ENCODE peak calls at places on chromosomes 13 and 19, in seven cellular contexts. Q is right atrium auricular region, X is astrocyte, M is Peyer's patch, E is left ventricle myocardium inferior, T is endodermal cell, D is tibial artery. G is an unnamed sample. For H3K36me3, the result is how much of the 10 kb centered on the place peaks cover.

GRCh38 chr13:30872685-30873443 is 33.2 kb upstream of the MEDAG start:
- DNase-seq in Q (peak), X (peak), M (no peak), E (no peak), T (peak), D (peak), G (peak)

GRCh38 chr19:40611096-40611495 is 9.9 kb downstream of the LTBP4 start:
- DNase-seq in Q (no peak), X (no peak), M (no peak), E (no peak), T (peak), D (no peak), G (no peak)

GRCh38 chr13:48542581-48543341 is 9.9 kb upstream of the RCBTB2 start:
- DNase-seq in Q (peak), X (peak), M (no peak), E (peak), T (peak), D (peak), G (no peak)

GRCh38 chr19:17220207-17220758 is 5.1 kb downstream of the USE1 start:
- DNase-seq in Q (peak), X (peak), M (no peak), E (no peak), T (no peak), D (no peak), G (no peak)

GRCh38 chr13:39274926-39275325 is 236.7 kb downstream of the NHLRC3 start:
- DNase-seq in Q (no peak), X (no peak), M (no peak), E (no peak), T (no peak), D (no peak), G (no peak)

GRCh38 chr19:30593358-30593757 is 221.2 kb downstream of the ZNF536 start:
- DNase-seq in Q (peak), X (no peak), M (no peak), E (no peak), T (no peak), D (no peak), G (no peak)

GRCh38 chr13:106986033-106986484 is 418.1 kb upstream of the ARGLU1 start:
- DNase-seq in Q (no peak), X (peak), M (no peak), E (peak), T (peak), D (no peak), G (no peak)

GRCh38 chr19:13017306-13018036 is 22.2 kb downstream of the NFIX start:
- DNase-seq in Q (no peak), X (no peak), M (no peak), E (no peak), T (peak), D (no peak), G (no peak)

GRCh38 chr19:7832781-7833180 is 2.8 kb downstream of the EVI5L start:
- DNase-seq in Q (no peak), X (no peak), M (no peak), E (no peak), T (no peak), D (no peak), G (no peak)

GRCh38 chr13:43368003-43368402 is 344.6 kb downstream of the DNAJC15 start:
- DNase-seq in Q (no peak), X (no peak), M (no peak), E (no peak), T (no peak), D (no peak), G (no peak)

GRCh38 chr13:70188567-70188966 is 80.3 kb upstream of the KLHL1 start:
- DNase-seq in Q (no peak), X (no peak), M (no peak), E (no peak), T (no peak), D (no peak), G (no peak)

DNA sequence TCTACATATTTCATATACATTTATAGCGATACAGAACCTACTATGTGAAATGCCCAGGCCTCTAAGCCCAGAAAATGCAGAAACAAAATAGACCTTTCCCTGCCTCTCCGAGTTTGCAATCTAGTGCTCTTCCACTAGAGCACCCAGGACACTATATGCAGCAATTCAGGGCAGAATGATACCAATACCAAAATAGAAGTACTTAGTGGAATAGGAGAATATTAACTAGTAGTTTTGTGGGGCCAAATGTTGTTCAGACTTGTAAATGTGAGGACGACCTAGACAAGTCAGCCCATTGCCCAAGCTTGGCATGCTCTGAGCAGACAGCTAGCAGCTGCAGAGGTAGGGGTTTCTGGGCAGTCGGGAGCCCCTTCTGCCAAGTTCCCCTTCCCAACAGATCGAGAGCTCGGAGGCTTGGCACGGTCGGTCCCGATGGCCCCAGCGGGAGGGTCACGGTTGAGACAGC is 35.8 kb upstream of the FLT1 start:
- DNase-seq in Q (no peak), X (no peak), M (no peak), E (no peak), T (no peak), D (no peak), G (no peak)
- TF ChIP-seq CTCF in Q (no peak), X (peak), M (no peak), E (peak), T (peak), D (no peak), G (no peak)

GRCh38 chr19:11894851-11895250 is 7.3 kb downstream of the ZNF69 start:
- DNase-seq in Q (no peak), X (no peak), M (no peak), E (no peak), T (no peak), D (no peak), G (no peak)
- H3K36me3 ChIP-seq in Q (under half), X (under half), M (under half), E (under half), T (half or more), D (under half), G (under half)

DNA sequence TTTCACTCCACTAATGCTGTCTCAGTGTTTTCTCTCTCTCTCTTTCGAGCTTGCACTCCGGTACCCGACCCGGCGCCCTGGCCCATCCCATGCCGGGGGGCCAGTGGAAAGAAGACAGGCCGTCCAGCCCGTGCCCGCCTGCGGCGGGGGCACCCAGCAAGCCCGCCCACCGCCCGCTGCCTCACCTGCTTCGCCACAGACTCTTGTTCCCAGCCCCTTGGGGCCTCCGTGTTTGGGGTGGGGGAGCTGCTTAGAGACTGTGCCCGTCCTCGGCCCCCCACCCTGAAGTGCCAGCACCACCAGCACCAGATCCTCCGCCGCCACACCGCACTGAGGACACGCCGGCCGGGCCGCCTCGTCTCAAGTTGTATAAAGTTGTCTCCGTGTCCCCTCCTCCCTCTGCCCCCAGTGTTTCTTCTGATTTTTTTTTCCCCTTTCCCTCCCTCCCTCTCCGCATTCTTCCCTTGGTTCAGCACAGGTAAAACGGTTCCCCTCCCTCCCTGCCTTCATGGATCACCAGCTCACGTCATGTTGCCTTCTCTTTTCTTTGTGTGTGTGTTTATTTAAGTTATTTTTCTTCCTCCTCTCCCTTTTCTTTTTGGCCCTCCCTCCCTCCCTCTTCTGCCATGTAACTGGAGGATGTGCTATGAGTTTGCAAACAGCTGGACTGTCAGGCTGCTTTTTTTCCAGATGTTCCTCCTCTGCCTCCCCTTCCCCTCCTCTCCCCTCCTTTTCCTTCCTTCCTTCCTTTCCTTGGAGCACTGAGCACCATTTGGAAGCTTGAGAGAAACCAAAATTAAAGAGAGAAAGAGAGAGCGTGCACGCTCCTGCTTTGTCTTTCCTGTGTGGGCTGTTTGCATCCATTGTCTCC is 2.1 kb downstream of the LENG9 start:
- DNase-seq in Q (no peak), X (no peak), M (no peak), E (no peak), T (peak), D (no peak), G (no peak)
- TF ChIP-seq CTCF in Q (no peak), X (no peak), M (no peak), E (no peak), T (no peak), D (no peak), G (no peak)

GRCh38 chr13:27101289-27101688 is 70.3 kb downstream of the USP12 start:
- DNase-seq in Q (no peak), X (no peak), M (no peak), E (no peak), T (no peak), D (no peak), G (no peak)
- H3K36me3 ChIP-seq in Q (under half), X (under half), M (under half), E (under half), T (half or more), D (under half), G (under half)

GRCh38 chr13:21238267-21238666 is 61.8 kb downstream of the MRPL57 start:
- DNase-seq in Q (no peak), X (no peak), M (no peak), E (no peak), T (no peak), D (no peak), G (no peak)

GRCh38 chr13:21240586-21240985 is 64.1 kb downstream of the MRPL57 start:
- DNase-seq in Q (no peak), X (peak), M (no peak), E (no peak), T (no peak), D (no peak), G (no peak)

GRCh38 chr13:21243045-21243842 is 66.8 kb downstream of the MRPL57 start:
- DNase-seq in Q (no peak), X (no peak), M (no peak), E (no peak), T (no peak), D (no peak), G (no peak)

GRCh38 chr13:21243843-21244184 is 67.4 kb downstream of the MRPL57 start:
- DNase-seq in Q (no peak), X (no peak), M (no peak), E (no peak), T (no peak), D (no peak), G (no peak)

DNA sequence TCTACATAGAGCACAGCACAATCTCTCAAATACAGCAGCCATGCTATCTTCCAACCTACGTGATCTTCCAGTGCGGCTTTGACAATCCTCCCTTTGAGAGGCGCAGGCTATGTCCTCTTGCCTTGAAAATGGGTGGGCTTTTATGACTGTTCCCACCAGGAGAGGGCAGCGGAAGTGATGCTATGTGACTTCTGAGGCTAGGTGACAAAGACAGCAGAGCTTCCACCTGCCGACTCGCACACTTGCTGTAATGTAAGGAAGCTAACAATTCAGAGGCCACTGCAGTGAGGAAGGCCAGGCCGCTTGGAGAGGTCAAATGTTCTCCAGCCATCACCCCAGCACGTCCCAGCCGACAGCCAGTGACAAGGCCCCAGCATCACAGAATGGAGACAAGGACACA is 65.8 kb downstream of the MRPL57 start:
- DNase-seq in Q (no peak), X (no peak), M (no peak), E (no peak), T (peak), D (no peak), G (no peak)
- TF ChIP-seq CTCF in Q (no peak), X (no peak), M (no peak), E (no peak), T (peak), D (no peak), G (no peak)

GRCh38 chr19:34397853-34398252 is 6.3 kb upstream of the PDCD2L start:
- DNase-seq in Q (no peak), X (no peak), M (no peak), E (no peak), T (no peak), D (no peak), G (no peak)
- H3K36me3 ChIP-seq in Q (half or more), X (under half), M (under half), E (half or more), T (under half), D (half or more), G (under half)

GRCh38 chr19:51097796-51098195 is 10.4 kb downstream of the CTU1 start:
- DNase-seq in Q (no peak), X (no peak), M (no peak), E (no peak), T (no peak), D (no peak), G (no peak)
- TF ChIP-seq CTCF in Q (no peak), X (no peak), M (no peak), E (no peak), T (no peak), D (no peak), G (no peak)

DNA sequence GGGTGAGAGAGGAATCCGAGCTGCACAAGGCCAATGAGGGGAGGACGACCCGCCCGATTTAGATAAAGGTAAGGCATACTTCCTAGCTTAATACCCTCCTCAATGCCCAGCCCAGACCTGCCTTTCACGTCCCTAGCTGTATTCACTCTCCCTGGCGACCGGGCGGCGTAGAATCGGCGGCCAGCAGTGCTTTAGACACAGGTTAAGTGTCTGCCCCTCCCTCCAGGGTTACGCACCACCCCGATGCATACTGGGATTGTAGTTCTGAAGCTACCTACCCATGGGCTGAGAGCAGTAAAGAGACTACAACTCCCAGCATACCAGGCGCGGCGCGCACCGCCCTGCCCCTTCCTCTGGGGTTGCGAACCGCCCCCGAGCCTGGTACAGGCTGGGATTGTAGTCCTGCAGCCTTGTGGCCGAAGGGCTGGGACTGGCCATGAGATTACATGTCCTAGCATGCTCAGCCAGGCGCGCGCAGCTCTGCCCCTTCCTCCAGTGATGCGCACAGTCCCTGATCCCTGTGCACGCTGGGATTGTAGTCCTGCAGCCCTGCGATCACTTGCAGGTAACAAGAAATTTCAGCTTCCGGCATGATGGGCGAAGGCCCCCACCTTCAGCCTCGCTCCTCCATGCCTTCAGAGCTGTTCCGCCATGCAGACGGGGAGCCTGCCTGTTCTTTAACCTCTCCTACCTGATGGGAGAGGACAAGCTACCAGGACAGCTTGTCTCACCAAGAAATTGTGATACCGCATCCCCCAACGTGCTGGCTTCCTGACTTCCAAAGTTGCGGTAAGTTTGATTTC is 43.5 kb upstream of the ZNF14 start:
- DNase-seq in Q (peak), X (peak), M (peak), E (peak), T (peak), D (peak), G (peak)
- H3K36me3 ChIP-seq in Q (under half), X (under half), M (under half), E (under half), T (under half), D (under half), G (under half)

GRCh38 chr19:34838753-34839431 is 65.9 kb upstream of the ZNF599 start:
- DNase-seq in Q (no peak), X (no peak), M (no peak), E (no peak), T (peak), D (no peak), G (no peak)
- TF ChIP-seq CTCF in Q (peak), X (no peak), M (no peak), E (peak), T (peak), D (no peak), G (no peak)